ENCODE peak calls at places on chromosomes 1 and 21, in five cellular contexts. J is HL-60, X is mammary epithelial cell, U is brain microvascular endothelial cell, D is ovary. Q is an unnamed sample.

GRCh38 chr21:16587671-16588379 is 858.0 kb downstream of the USP25 start:
- DNase-seq in D (peak; percentile 42), U (no peak), X (peak; percentile 70), J (no peak), Q (peak; percentile 43)

GRCh38 chr1:34785875-34786470 is 5.0 kb downstream of the GJB3 start:
- DNase-seq in J (no peak), D (no peak), U (no peak), X (no peak), Q (no peak)

GRCh38 chr1:115035652-115036051 is 6.0 kb downstream of the TSHB start:
- DNase-seq in D (no peak), X (no peak), U (no peak), J (no peak), Q (no peak)

GRCh38 chr1:214823311-214824117 is 220.5 kb downstream of the CENPF start:
- DNase-seq in X (no peak), J (peak; percentile 39), D (no peak), U (no peak), Q (no peak)

GRCh38 chr21:45535341-45536081 is 6.7 kb downstream of the SLC19A1 start:
- DNase-seq in D (peak; percentile 21), J (peak; percentile 94), U (no peak), X (no peak), Q (peak; percentile 61)

GRCh38 chr1:28282426-28283407 is 23.4 kb downstream of the SESN2 start:
- DNase-seq in U (no peak), X (no peak), D (no peak), J (peak; percentile 63), Q (no peak)

GRCh38 chr1:172770081-172770480 is 111.2 kb downstream of the FASLG start:
- DNase-seq in U (no peak), J (peak; percentile 36), D (no peak), X (no peak), Q (no peak)

GRCh38 chr1:61348025-61348665 is 265.8 kb downstream of the NFIA start:
- DNase-seq in J (no peak), U (no peak), X (no peak), D (no peak), Q (no peak)

GRCh38 chr1:106063510-106063909 is 993.0 kb upstream of the PRMT6 start:
- DNase-seq in D (no peak), X (no peak), J (no peak), U (no peak), Q (no peak)

GRCh38 chr21:42562816-42563215 is 49.2 kb downstream of the SLC37A1 start:
- DNase-seq in X (no peak), D (no peak), J (no peak), U (no peak), Q (no peak)

GRCh38 chr21:45286671-45287437 is 841 bp downstream of the POFUT2 start:
- DNase-seq in J (no peak), U (no peak), X (no peak), D (peak; percentile 48), Q (peak; percentile 54)

GRCh38 chr1:54324750-54325704 is 81.2 kb downstream of the SSBP3 start:
- DNase-seq in D (peak; percentile 75), X (no peak), U (no peak), J (no peak), Q (no peak)

GRCh38 chr1:206890125-206890637 is 7.1 kb upstream of the IL24 start:
- DNase-seq in J (no peak), D (no peak), U (no peak), X (peak; percentile 84), Q (no peak)

GRCh38 chr1:60281360-60281932 is 207.9 kb upstream of the C1orf87 start:
- DNase-seq in D (peak; percentile 13), X (peak; percentile 55), U (peak; percentile 89), J (peak; percentile 32), Q (peak; percentile 63)

GRCh38 chr1:234647758-234648157 is 37.8 kb upstream of the IRF2BP2 start:
- DNase-seq in D (no peak), X (peak; percentile 89), J (no peak), U (no peak), Q (no peak)

GRCh38 chr1:70196333-70196732 is 9.0 kb downstream of the LRRC40 start:
- DNase-seq in U (no peak), J (no peak), X (no peak), D (no peak), Q (no peak)

GRCh38 chr1:225700889-225701465 is 48.1 kb upstream of the ENAH start:
- DNase-seq in U (peak; percentile 23), J (no peak), X (no peak), D (no peak), Q (no peak)

GRCh38 chr1:116671835-116672234 is 4.3 kb upstream of the IGSF3 start:
- DNase-seq in X (no peak), J (no peak), D (no peak), U (no peak), Q (no peak)

GRCh38 chr1:64136749-64137568 is 66.5 kb upstream of the UBE2U start:
- DNase-seq in U (peak; percentile 95), X (peak; percentile 74), D (peak; percentile 79), J (peak; percentile 56), Q (peak; percentile 86)

GRCh38 chr1:38735651-38736161 is 123.9 kb downstream of the RRAGC start:
- DNase-seq in D (no peak), J (no peak), U (peak; percentile 84), X (peak; percentile 41), Q (no peak)

GRCh38 chr1:53108646-53109580 is 33.5 kb downstream of the SLC1A7 start:
- DNase-seq in U (peak; percentile 47), D (no peak), J (no peak), X (no peak), Q (no peak)

GRCh38 chr1:113508364-113509164 is 118.2 kb downstream of the MAGI3 start:
- DNase-seq in U (no peak), J (no peak), X (no peak), D (no peak), Q (no peak)

GRCh38 chr1:44327679-44328491 is 27.2 kb downstream of the ERI3 start:
- DNase-seq in X (peak; percentile 100), U (peak; percentile 100), J (no peak), D (peak; percentile 74), Q (peak; percentile 84)

GRCh38 chr1:202320081-202320405 is 21.7 kb downstream of the UBE2T start:
- DNase-seq in X (no peak), J (no peak), D (no peak), U (no peak), Q (no peak)

GRCh38 chr1:237473896-237474295 is 416.8 kb downstream of the ZP4 start:
- DNase-seq in J (no peak), X (no peak), D (no peak), U (no peak), Q (no peak)

GRCh38 chr1:86648255-86648654 is 56.1 kb upstream of the SH3GLB1 start:
- DNase-seq in J (no peak), X (peak; percentile 83), D (no peak), U (peak; percentile 36), Q (no peak)

GRCh38 chr1:229196404-229197224 is 74.3 kb upstream of the RAB4A start:
- DNase-seq in D (no peak), J (no peak), X (no peak), U (no peak), Q (no peak)

GRCh38 chr1:226662704-226663326 is 76.3 kb downstream of the ITPKB start:
- DNase-seq in U (peak; percentile 95), D (peak; percentile 57), J (peak; percentile 79), X (peak; percentile 95), Q (peak; percentile 83)

GRCh38 chr1:159211331-159212136 is 6.9 kb downstream of the ACKR1 start:
- DNase-seq in X (no peak), J (peak; percentile 34), U (no peak), D (no peak), Q (no peak)

GRCh38 chr1:5638582-5638981 is 353.6 kb downstream of the NPHP4 start:
- DNase-seq in J (no peak), U (no peak), X (no peak), D (no peak), Q (no peak)

GRCh38 chr1:153697191-153697872 is 18.8 kb downstream of the NPR1 start:
- DNase-seq in U (no peak), J (no peak), D (peak; percentile 84), X (no peak), Q (peak; percentile 44)

GRCh38 chr21:43331962-43332458 is 94.9 kb downstream of the SIK1 start:
- DNase-seq in D (peak; percentile 88), X (no peak), U (peak; percentile 99), J (no peak), Q (peak; percentile 47)

GRCh38 chr1:55275151-55275748 is 60.1 kb upstream of the USP24 start:
- DNase-seq in D (no peak), J (no peak), U (peak; percentile 43), X (peak; percentile 32), Q (no peak)

GRCh38 chr1:67150931-67151330 is 15.3 kb upstream of the IL23R start:
- DNase-seq in X (no peak), J (no peak), D (no peak), U (no peak), Q (no peak)

GRCh38 chr1:201020647-201021332 is 2.7 kb downstream of the KIF21B start:
- DNase-seq in D (no peak), U (no peak), J (peak; percentile 43), X (no peak), Q (no peak)
- TF ChIP-seq CTCF in D (no peak), U (peak; percentile 64), J (no peak), X (no peak), Q (no peak)

GRCh38 chr1:22553104-22553880 is 10.0 kb upstream of the EPHA8 start:
- DNase-seq in U (no peak), D (no peak), J (no peak), X (no peak), Q (peak; percentile 50)
- H3K27me3 ChIP-seq in U (peaks cover 42% of the 10 kb centered on the region), D (no peaks in the 10 kb centered on the region), J (peaks cover 34% of the 10 kb centered on the region), X (peaks cover 5% of the 10 kb centered on the region), Q (no peaks in the 10 kb centered on the region)

GRCh38 chr21:41369105-41369914 is 7.5 kb downstream of the MX2 start:
- DNase-seq in J (peak; percentile 72), D (peak; percentile 41), U (no peak), X (no peak), Q (no peak)
- TF ChIP-seq CTCF in J (no peak), D (no peak), U (peak; percentile 36), X (no peak), Q (no peak)

GRCh38 chr1:18769140-18769539 is 90.3 kb downstream of the TAS1R2 start:
- DNase-seq in D (no peak), U (no peak), X (no peak), J (no peak), Q (no peak)

GRCh38 chr1:18764362-18764761 is 95.1 kb downstream of the TAS1R2 start:
- DNase-seq in X (no peak), U (no peak), D (no peak), J (no peak), Q (no peak)

GRCh38 chr1:18766328-18766727 is 93.1 kb downstream of the TAS1R2 start:
- DNase-seq in U (no peak), X (no peak), J (no peak), D (no peak), Q (no peak)

GRCh38 chr1:18768086-18768485 is 91.4 kb downstream of the TAS1R2 start:
- DNase-seq in U (no peak), J (no peak), D (no peak), X (no peak), Q (no peak)

GRCh38 chr1:18765725-18766124 is 93.7 kb downstream of the TAS1R2 start:
- DNase-seq in X (no peak), U (no peak), D (no peak), J (no peak), Q (no peak)
- H3K27me3 ChIP-seq in X (peaks cover 4% of the 10 kb centered on the region), U (no peaks in the 10 kb centered on the region), D (no peaks in the 10 kb centered on the region), J (no peaks in the 10 kb centered on the region), Q (peaks cover 12% of the 10 kb centered on the region)

GRCh38 chr21:36122977-36123376 is 11.9 kb upstream of the CBR3 start:
- DNase-seq in X (no peak), U (no peak), D (no peak), J (no peak), Q (no peak)
- TF ChIP-seq CTCF in X (peak; percentile 48), U (peak; percentile 65), D (no peak), J (no peak), Q (no peak)

Q was measured in adrenal gland.